ENCODE peak calls at places on chromosome 11, in eight cellular contexts. V is Panc1; C is mesothelial cell of epicardium; W is C1 segment of cervical spinal cord; M is pancreas; L is stimulated activated CD8-positive, alpha-beta memory T cell treated with anti-CD3 and anti-CD28 coated beads, Interleukin-4, amount 100 ng/mL, for 48 hours; R is activated CD8-positive, alpha-beta memory T cell treated with anti-CD3 and anti-CD28 coated beads, Interleukin-2, amount 10 ng/mL, durations not matched to agents 7 days and 5 days; F is left kidney. P is an unnamed sample.

GRCh38 chr11:89545701-89546100 is 54.5 kb upstream of the NOX4 start:
- DNase-seq in F (no peak), W (no peak), M (no peak), R (no peak), L (no peak), C (no peak), V (no peak), P (no peak)

GRCh38 chr11:64660706-64661105 is 62.3 kb downstream of the NRXN2 start:
- DNase-seq in R (no peak), V (no peak), W (no peak), C (no peak), F (no peak), M (no peak), L (no peak), P (no peak)

GRCh38 chr11:116601734-116602636 is 170.8 kb downstream of the BUD13 start:
- DNase-seq in W (no peak), V (no peak), C (no peak), L (no peak), R (no peak), M (no peak), F (no peak), P (no peak)

GRCh38 chr11:27216268-27217149 is 146.5 kb downstream of the CCDC34 start:
- DNase-seq in M (peak; percentile 66), C (no peak), F (peak; percentile 92), V (no peak), L (no peak), R (no peak), W (no peak), P (no peak)

GRCh38 chr11:125166347-125166841 is 1.8 kb downstream of the PKNOX2 start:
- DNase-seq in R (no peak), C (no peak), F (peak; percentile 62), L (no peak), V (no peak), W (no peak), M (peak; percentile 66), P (no peak)

GRCh38 chr11:69431136-69431535 is 50.3 kb upstream of the LINC01488 start:
- DNase-seq in L (no peak), C (no peak), M (peak; percentile 19), R (no peak), F (no peak), V (no peak), W (no peak), P (no peak)

GRCh38 chr11:73219396-73220285 is 1.6 kb downstream of the P2RY2 start:
- DNase-seq in W (no peak), L (no peak), R (no peak), M (peak; percentile 43), V (no peak), F (no peak), C (no peak), P (no peak)

GRCh38 chr11:95140397-95141030 is 50.9 kb downstream of the ENDOD1 start:
- DNase-seq in W (no peak), L (no peak), V (no peak), F (no peak), C (no peak), M (no peak), R (no peak), P (no peak)

GRCh38 chr11:94706211-94706610 is 61.9 kb upstream of the AMOTL1 start:
- DNase-seq in R (no peak), W (no peak), M (no peak), C (no peak), V (no peak), F (no peak), L (no peak), P (no peak)

GRCh38 chr11:48033918-48034341 is 53.6 kb downstream of the PTPRJ start:
- DNase-seq in W (no peak), R (no peak), V (no peak), F (no peak), C (no peak), L (no peak), M (peak; percentile 9), P (no peak)

GRCh38 chr11:68868221-68868620 is 26.5 kb upstream of the CPT1A start:
- DNase-seq in L (no peak), V (no peak), R (no peak), C (no peak), F (no peak), M (no peak), W (no peak), P (no peak)

GRCh38 chr11:16843307-16843706 is 104.9 kb downstream of the C11orf58 start:
- DNase-seq in R (no peak), W (no peak), C (no peak), F (peak; percentile 32), L (no peak), M (no peak), V (no peak), P (no peak)

GRCh38 chr11:113521737-113522517 is 46.7 kb upstream of the DRD2 start:
- DNase-seq in R (no peak), C (no peak), M (no peak), V (no peak), F (no peak), W (no peak), L (no peak), P (no peak)

GRCh38 chr11:12066056-12066798 is 44.2 kb upstream of the MICAL2 start:
- DNase-seq in C (no peak), W (no peak), V (peak; percentile 91), L (no peak), M (peak; percentile 43), F (no peak), R (no peak), P (no peak)

GRCh38 chr11:44755553-44756505 is 29.1 kb downstream of the TSPAN18 start:
- DNase-seq in M (no peak), L (no peak), C (no peak), R (no peak), W (no peak), V (no peak), F (peak; percentile 66), P (no peak)

P was measured in GM06990.